ENCODE peak calls at places on chromosome 5, in four cellular contexts. One of them, this sample, is unnamed.

GRCh38 chr5:80210014-80210413 is 45.8 kb downstream of the SERINC5 start:
- DNase-seq in pulmonary artery endothelial cell: no peak
- DNase-seq in left ventricle myocardium inferior: no peak
- DNase-seq in ELF-1: no peak
- DNase-seq in this sample: no peak

GRCh38 chr5:31731016-31731415 is 92.1 kb downstream of the PDZD2 start:
- DNase-seq in left ventricle myocardium inferior: no peak
- DNase-seq in ELF-1: peak
- DNase-seq in pulmonary artery endothelial cell: no peak
- DNase-seq in this sample: no peak

GRCh38 chr5:148309746-148310145 is 2.5 kb upstream of the SPINK7 start:
- DNase-seq in ELF-1: no peak
- DNase-seq in pulmonary artery endothelial cell: no peak
- DNase-seq in left ventricle myocardium inferior: no peak
- DNase-seq in this sample: no peak

GRCh38 chr5:9059920-9060691 is 485.8 kb downstream of the SEMA5A start:
- DNase-seq in pulmonary artery endothelial cell: peak
- DNase-seq in left ventricle myocardium inferior: peak
- DNase-seq in ELF-1: peak
- DNase-seq in this sample: no peak

GRCh38 chr5:121189569-121190305 is 661.9 kb upstream of the FTMT start:
- DNase-seq in ELF-1: no peak
- DNase-seq in pulmonary artery endothelial cell: no peak
- DNase-seq in left ventricle myocardium inferior: no peak
- DNase-seq in this sample: peak

GRCh38 chr5:36366883-36367282 is 65.2 kb upstream of the RANBP3L start:
- DNase-seq in left ventricle myocardium inferior: no peak
- DNase-seq in ELF-1: no peak
- DNase-seq in pulmonary artery endothelial cell: no peak
- DNase-seq in this sample: no peak

GRCh38 chr5:37575541-37576489 is 196.7 kb downstream of the WDR70 start:
- DNase-seq in left ventricle myocardium inferior: no peak
- DNase-seq in pulmonary artery endothelial cell: no peak
- DNase-seq in ELF-1: no peak
- DNase-seq in this sample: no peak

GRCh38 chr5:4947899-4948556 is 192.1 kb upstream of the ADAMTS16 start:
- DNase-seq in ELF-1: no peak
- DNase-seq in pulmonary artery endothelial cell: no peak
- DNase-seq in left ventricle myocardium inferior: no peak
- DNase-seq in this sample: no peak

GRCh38 chr5:96050273-96050880 is 88.7 kb upstream of the ELL2 start:
- DNase-seq in pulmonary artery endothelial cell: no peak
- DNase-seq in ELF-1: no peak
- DNase-seq in left ventricle myocardium inferior: no peak
- DNase-seq in this sample: no peak

This sample was measured in tibial nerve.